ENCODE peak calls at places on chromosomes 2 and 18, in six cellular contexts. D is AG04450, P is GM13977, M is Peyer's patch, J is NCI-H1092, I is SJCRH30. Z is an unnamed sample.

GRCh38 chr2:21972580-21972979 is 848.8 kb downstream of the TDRD15 start:
- DNase-seq in D (no peak), P (no peak), M (no peak), J (no peak), I (no peak), Z (peak)

GRCh38 chr18:55452123-55452611 is 135.8 kb downstream of the TCF4 start:
- DNase-seq in D (no peak), P (no peak), M (no peak), J (no peak), I (no peak), Z (peak)

GRCh38 chr2:217277646-217278048 is 417.8 kb upstream of the TNP1 start:
- DNase-seq in D (peak), P (no peak), M (no peak), J (no peak), I (peak), Z (no peak)

GRCh38 chr2:213934560-213934959 is 476.3 kb upstream of the VWC2L start:
- DNase-seq in D (no peak), P (peak), M (no peak), J (no peak), I (peak), Z (peak)

GRCh38 chr2:38598200-38598990 is 4.3 kb downstream of the HNRNPLL start:
- DNase-seq in D (no peak), P (no peak), M (no peak), J (no peak), I (no peak), Z (no peak)

GRCh38 chr2:203072371-203072770 is 57.7 kb downstream of the NBEAL1 start:
- DNase-seq in D (no peak), P (no peak), M (no peak), J (no peak), I (no peak), Z (no peak)

GRCh38 chr2:207296265-207296948 is 130.7 kb upstream of the KLF7 start:
- DNase-seq in D (no peak), P (no peak), M (no peak), J (no peak), I (no peak), Z (no peak)

GRCh38 chr2:176161817-176162626 is 4.9 kb downstream of the HOXD3 start:
- DNase-seq in D (no peak), P (no peak), M (no peak), J (no peak), I (no peak), Z (no peak)

GRCh38 chr2:171159326-171160118 is 1.2 kb downstream of the TLK1 start:
- DNase-seq in D (peak), P (peak), M (peak), J (peak), I (peak), Z (peak)

GRCh38 chr2:96860065-96861029 is 2.5 kb upstream of the ANKRD39 start:
- DNase-seq in D (no peak), P (no peak), M (no peak), J (no peak), I (peak), Z (no peak)

GRCh38 chr2:98444436-98445166 is at the start of gene INPP4A:
- DNase-seq in D (no peak), P (peak), M (peak), J (peak), I (peak), Z (peak)

Z was measured in BE2C.